ENCODE peak calls at places on chromosomes 5 and 9, in five cellular contexts. O, A, S, G and K are unnamed samples.

GRCh38 chr5:42995152-42995751 is 44.9 kb downstream of the ANXA2R start:
- DNase-seq in O (no peak), A (no peak), S (no peak), G (peak; percentile 54), K (no peak)

GRCh38 chr5:174751154-174751990 is 27.0 kb downstream of the MSX2 start:
- DNase-seq in O (peak; percentile 30), A (no peak), S (no peak), G (no peak), K (no peak)

GRCh38 chr5:141846031-141846430 is 32.2 kb downstream of the PCDH1 start:
- DNase-seq in O (no peak), A (no peak), S (no peak), G (peak; percentile 56), K (no peak)

GRCh38 chr9:35923927-35924763 is 14.9 kb downstream of the SPAAR start:
- DNase-seq in O (peak; percentile 89), A (no peak), S (no peak), G (peak; percentile 96), K (peak; percentile 95)

GRCh38 chr5:64690104-64690416 is 243 bp upstream of the SHISAL2B start:
- DNase-seq in O (no peak), A (no peak), S (no peak), G (no peak), K (no peak)

GRCh38 chr5:145531038-145531734 is 304.0 kb downstream of the PRELID2 start:
- DNase-seq in O (peak; percentile 92), A (no peak), S (peak; percentile 78), G (peak; percentile 82), K (peak; percentile 80)

GRCh38 chr9:89144242-89144641 is 34.4 kb downstream of the SHC3 start:
- DNase-seq in O (no peak), A (no peak), S (no peak), G (no peak), K (no peak)

GRCh38 chr9:99573052-99573451 is 248.6 kb upstream of the NR4A3 start:
- DNase-seq in O (no peak), A (no peak), S (no peak), G (no peak), K (no peak)

GRCh38 chr9:76099516-76099915 is 209.0 kb downstream of the PCSK5 start:
- DNase-seq in O (no peak), A (no peak), S (no peak), G (no peak), K (no peak)

GRCh38 chr9:116000748-116001329 is 152.8 kb upstream of the PAPPA start:
- DNase-seq in O (no peak), A (no peak), S (no peak), G (no peak), K (no peak)

GRCh38 chr9:119963258-119963797 is 594.1 kb upstream of the BRINP1 start:
- DNase-seq in O (no peak), A (no peak), S (peak; percentile 83), G (peak; percentile 83), K (peak; percentile 74)

GRCh38 chr9:31248156-31248555 is 1136.3 kb upstream of the ACO1 start:
- DNase-seq in O (no peak), A (no peak), S (no peak), G (no peak), K (no peak)

GRCh38 chr9:346114-346513 is 131.4 kb downstream of the DOCK8 start:
- DNase-seq in O (no peak), A (no peak), S (peak; percentile 9), G (no peak), K (no peak)

GRCh38 chr9:36332006-36332405 is 68.1 kb downstream of the RNF38 start:
- DNase-seq in O (no peak), A (no peak), S (no peak), G (no peak), K (no peak)

GRCh38 chr9:126902160-126902559 is 12.4 kb upstream of the RALGPS1 start:
- DNase-seq in O (no peak), A (no peak), S (no peak), G (no peak), K (no peak)